ENCODE peak calls at places on chromosomes 6 and 20, in six cellular contexts. E is tibial nerve; R is activated T-cell treated with anti-CD3 and anti-CD28 coated beads, Interleukin-2, amount 50 U/mL, for 1 hour; T is C1 segment of cervical spinal cord; Z is GM19239; Q is B cell. X is an unnamed sample.
A peak's percentile ranks its signal among the peaks of the same experiment; 100 is the strongest.

GRCh38 chr6:17505062-17505476 is 95.0 kb upstream of the FAM8A1 start:
- DNase-seq in E (no peak), R (no peak), T (no peak), Z (no peak), Q (no peak), X (no peak)

GRCh38 chr6:119179842-119180241 is 101.4 kb upstream of the FAM184A start:
- DNase-seq in E (no peak), R (no peak), T (no peak), Z (no peak), Q (no peak), X (no peak)

GRCh38 chr6:132819405-132820145 is 5.2 kb downstream of the RPS12 start:
- DNase-seq in E (no peak), R (no peak), T (no peak), Z (no peak), Q (no peak), X (no peak)

GRCh38 chr20:14928083-14928482 is 590.7 kb upstream of the FLRT3 start:
- DNase-seq in E (no peak), R (no peak), T (no peak), Z (no peak), Q (no peak), X (no peak)

GRCh38 chr6:15504581-15505350 is 158.1 kb downstream of the DTNBP1 start:
- DNase-seq in E (peak; percentile 89), R (no peak), T (peak; percentile 75), Z (no peak), Q (no peak), X (peak; percentile 84)

GRCh38 chr20:433300-433975 is 25.3 kb downstream of the RBCK1 start:
- DNase-seq in E (no peak), R (peak; percentile 56), T (no peak), Z (peak; percentile 83), Q (no peak), X (no peak)

GRCh38 chr6:77373955-77374354 is 89.3 kb downstream of the HTR1B start:
- DNase-seq in E (no peak), R (no peak), T (no peak), Z (no peak), Q (no peak), X (no peak)

GRCh38 chr6:42230320-42231034 is 12.8 kb upstream of the MRPS10 start:
- DNase-seq in E (no peak), R (no peak), T (no peak), Z (no peak), Q (no peak), X (no peak)

GRCh38 chr6:27188885-27189418 is 58.5 kb upstream of the PRSS16 start:
- DNase-seq in E (peak; percentile 57), R (no peak), T (peak; percentile 49), Z (no peak), Q (peak; percentile 54), X (no peak)

GRCh38 chr20:45592574-45593189 is 13.6 kb upstream of the WFDC8 start:
- DNase-seq in E (no peak), R (no peak), T (no peak), Z (peak; percentile 9), Q (peak; percentile 44), X (no peak)

GRCh38 chr20:50308513-50309279 is 118.1 kb downstream of the CEBPB start:
- DNase-seq in E (peak; percentile 92), R (no peak), T (peak; percentile 63), Z (no peak), Q (no peak), X (peak; percentile 98)

GRCh38 chr6:45959534-45960195 is 56.0 kb downstream of the CLIC5 start:
- DNase-seq in E (no peak), R (no peak), T (no peak), Z (no peak), Q (no peak), X (no peak)

GRCh38 chr20:19783966-19784401 is 25.9 kb downstream of the RIN2 start:
- DNase-seq in E (no peak), R (no peak), T (no peak), Z (no peak), Q (no peak), X (no peak)

GRCh38 chr6:157488058-157488457 is 107.1 kb downstream of the ZDHHC14 start:
- DNase-seq in E (no peak), R (no peak), T (no peak), Z (no peak), Q (no peak), X (no peak)

GRCh38 chr6:353642-354614 is 37.6 kb upstream of the IRF4 start:
- DNase-seq in E (no peak), R (no peak), T (no peak), Z (no peak), Q (no peak), X (peak; percentile 80)

X was measured in posterior vena cava.